ENCODE peak calls at places on chromosomes 12 and 14, in four cellular contexts. One of them, this sample, is unnamed.

GRCh38 chr12:115857160-115857920 is 420.2 kb downstream of the MED13L start:
- DNase-seq in T-helper 1 cell: no peak
- DNase-seq in NAMALWA: no peak
- DNase-seq in T-cell: no peak
- DNase-seq in this sample: no peak

GRCh38 chr12:52952082-52952801 is 3.3 kb downstream of the KRT18 start:
- DNase-seq in T-helper 1 cell: no peak
- DNase-seq in NAMALWA: no peak
- DNase-seq in T-cell: no peak
- DNase-seq in this sample: peak

GRCh38 chr14:49464885-49465284 is 121.3 kb downstream of the RPS29 start:
- DNase-seq in T-helper 1 cell: no peak
- DNase-seq in T-cell: no peak
- DNase-seq in NAMALWA: peak
- DNase-seq in this sample: no peak

GRCh38 chr12:107360033-107360432 is 266.7 kb upstream of the CRY1 start:
- DNase-seq in T-cell: no peak
- DNase-seq in NAMALWA: no peak
- DNase-seq in T-helper 1 cell: no peak
- DNase-seq in this sample: no peak

GRCh38 chr14:104723651-104724406 is at the start of gene ADSS1:
- DNase-seq in NAMALWA: peak
- DNase-seq in T-helper 1 cell: peak
- DNase-seq in T-cell: peak
- DNase-seq in this sample: peak

GRCh38 chr12:4850857-4851380 is 58.8 kb upstream of the KCNA1 start:
- DNase-seq in T-cell: no peak
- DNase-seq in T-helper 1 cell: no peak
- DNase-seq in NAMALWA: no peak
- DNase-seq in this sample: no peak

GRCh38 chr14:92922883-92923743 is at the start of gene CHGA:
- DNase-seq in T-helper 1 cell: no peak
- DNase-seq in NAMALWA: no peak
- DNase-seq in T-cell: peak
- DNase-seq in this sample: peak

GRCh38 chr14:31261859-31262739 is 54.5 kb upstream of the HECTD1 start:
- DNase-seq in T-cell: no peak
- DNase-seq in T-helper 1 cell: no peak
- DNase-seq in NAMALWA: peak
- DNase-seq in this sample: peak

GRCh38 chr12:98325003-98325402 is 190.4 kb upstream of the TMPO start:
- DNase-seq in NAMALWA: no peak
- DNase-seq in T-cell: no peak
- DNase-seq in T-helper 1 cell: no peak
- DNase-seq in this sample: no peak